ENCODE peak calls at places on chromosomes 2 and 18, in seven cellular contexts. J, F, Q, C, A, M and O are unnamed samples.
A peak's percentile ranks its signal among the peaks of the same experiment; 100 is the strongest.

GRCh38 chr2:39996653-39997080 is 217.6 kb upstream of the THUMPD2 start:
- DNase-seq in J (no peak), F (no peak), Q (no peak), C (no peak), A (peak; percentile 75), M (no peak), O (peak; percentile 60)

GRCh38 chr18:989423-989822 is 84.8 kb downstream of the ADCYAP1 start:
- DNase-seq in J (no peak), F (no peak), Q (no peak), C (no peak), A (no peak), M (no peak), O (no peak)

GRCh38 chr2:156331572-156332451 is 709 bp downstream of the NR4A2 start:
- DNase-seq in J (peak; percentile 25), F (no peak), Q (peak; percentile 49), C (peak; percentile 42), A (peak; percentile 65), M (peak; percentile 70), O (peak; percentile 90)

GRCh38 chr2:68253211-68254068 is 1.1 kb upstream of the PPP3R1 start:
- DNase-seq in J (peak; percentile 34), F (no peak), Q (no peak), C (no peak), A (peak; percentile 28), M (no peak), O (peak; percentile 75)

GRCh38 chr18:69492861-69493260 is 92.2 kb downstream of the DOK6 start:
- DNase-seq in J (no peak), F (no peak), Q (no peak), C (no peak), A (no peak), M (no peak), O (no peak)

GRCh38 chr2:211836409-211836808 is 702.2 kb downstream of the ERBB4 start:
- DNase-seq in J (peak; percentile 61), F (no peak), Q (no peak), C (no peak), A (no peak), M (no peak), O (no peak)

GRCh38 chr2:111897924-111898702 is at the start of gene MERTK:
- DNase-seq in J (peak; percentile 46), F (peak; percentile 36), Q (peak; percentile 86), C (peak; percentile 47), A (peak; percentile 78), M (peak; percentile 95), O (peak; percentile 89)

GRCh38 chr2:230666885-230667712 is 45.5 kb upstream of the CAB39 start:
- DNase-seq in J (no peak), F (no peak), Q (no peak), C (no peak), A (peak; percentile 80), M (no peak), O (peak; percentile 38)

GRCh38 chr18:45250479-45250878 is 364.8 kb upstream of the SLC14A2 start:
- DNase-seq in J (no peak), F (no peak), Q (no peak), C (no peak), A (no peak), M (no peak), O (peak; percentile 88)

GRCh38 chr2:128710242-128710641 is 391.6 kb upstream of the HS6ST1 start:
- DNase-seq in J (no peak), F (no peak), Q (no peak), C (no peak), A (no peak), M (no peak), O (no peak)

GRCh38 chr2:173239644-173240043 is 115.0 kb upstream of the CDCA7 start:
- DNase-seq in J (no peak), F (no peak), Q (no peak), C (no peak), A (no peak), M (no peak), O (no peak)

GRCh38 chr18:389658-390357 is 110.7 kb downstream of the COLEC12 start:
- DNase-seq in J (no peak), F (no peak), Q (no peak), C (no peak), A (no peak), M (peak; percentile 12), O (peak; percentile 53)

GRCh38 chr2:194301946-194302345 is 1355.1 kb upstream of the SLC39A10 start:
- DNase-seq in J (no peak), F (no peak), Q (no peak), C (no peak), A (no peak), M (no peak), O (no peak)

GRCh38 chr2:231604101-231604684 is 11.5 kb downstream of the TEX44 start:
- DNase-seq in J (peak; percentile 15), F (no peak), Q (peak; percentile 53), C (peak; percentile 63), A (no peak), M (no peak), O (no peak)

GRCh38 chr2:203455209-203455608 is 79.9 kb downstream of the RAPH1 start:
- DNase-seq in J (no peak), F (no peak), Q (no peak), C (no peak), A (no peak), M (no peak), O (no peak)

GRCh38 chr2:62415019-62415431 is 91.0 kb downstream of the TMEM17 start:
- DNase-seq in J (no peak), F (no peak), Q (no peak), C (no peak), A (no peak), M (no peak), O (no peak)

GRCh38 chr2:48707466-48707865 is 48.1 kb downstream of the LHCGR start:
- DNase-seq in J (peak; percentile 58), F (no peak), Q (no peak), C (no peak), A (no peak), M (no peak), O (no peak)

GRCh38 chr2:144836635-144837350 is 316.9 kb upstream of the ZEB2 start:
- DNase-seq in J (peak; percentile 10), F (no peak), Q (no peak), C (no peak), A (peak; percentile 7), M (no peak), O (peak; percentile 25)

GRCh38 chr2:176680916-176681315 is 411.7 kb downstream of the MTX2 start:
- DNase-seq in J (no peak), F (no peak), Q (no peak), C (no peak), A (peak; percentile 7), M (no peak), O (no peak)

GRCh38 chr2:64730551-64731305 is 77.0 kb upstream of the SERTAD2 start:
- DNase-seq in J (peak; percentile 90), F (peak; percentile 21), Q (no peak), C (peak; percentile 18), A (peak; percentile 84), M (no peak), O (peak; percentile 91)

GRCh38 chr2:153196378-153197058 is 282.0 kb downstream of the RPRM start:
- DNase-seq in J (no peak), F (no peak), Q (no peak), C (no peak), A (no peak), M (no peak), O (no peak)

GRCh38 chr2:64857581-64858471 is 131.4 kb upstream of the SLC1A4 start:
- DNase-seq in J (peak; percentile 46), F (no peak), Q (no peak), C (no peak), A (no peak), M (no peak), O (peak; percentile 51)

GRCh38 chr2:235521844-235522243 is 28.0 kb downstream of the AGAP1 start:
- DNase-seq in J (no peak), F (no peak), Q (no peak), C (no peak), A (no peak), M (no peak), O (no peak)

GRCh38 chr2:73089270-73090030 is 17.9 kb upstream of the SFXN5 start:
- DNase-seq in J (no peak), F (no peak), Q (peak; percentile 96), C (peak; percentile 97), A (peak; percentile 98), M (no peak), O (peak; percentile 98)

GRCh38 chr2:159201321-159202063 is 85.0 kb downstream of the WDSUB1 start:
- DNase-seq in J (peak; percentile 1), F (peak; percentile 17), Q (no peak), C (no peak), A (peak; percentile 19), M (no peak), O (peak; percentile 90)

GRCh38 chr2:41610501-41611242 is 437.1 kb upstream of the PKDCC start:
- DNase-seq in J (no peak), F (no peak), Q (no peak), C (no peak), A (peak; percentile 0), M (no peak), O (no peak)

GRCh38 chr2:149645391-149645790 is 57.8 kb upstream of the MMADHC start:
- DNase-seq in J (no peak), F (no peak), Q (no peak), C (no peak), A (peak; percentile 68), M (no peak), O (peak; percentile 33)

GRCh38 chr18:48412339-48412929 is 3.3 kb upstream of the ZBTB7C start:
- DNase-seq in J (peak; percentile 25), F (no peak), Q (peak; percentile 27), C (peak; percentile 22), A (peak; percentile 38), M (peak; percentile 44), O (peak; percentile 43)

GRCh38 chr2:23559561-23560239 is 174.7 kb downstream of the KLHL29 start:
- DNase-seq in J (no peak), F (no peak), Q (no peak), C (no peak), A (no peak), M (no peak), O (no peak)

GRCh38 chr2:202950592-202950991 is 38.5 kb downstream of the CARF start:
- DNase-seq in J (no peak), F (no peak), Q (no peak), C (no peak), A (no peak), M (no peak), O (peak; percentile 47)

GRCh38 chr2:1968988-1969700 is 224.8 kb upstream of the PXDN start:
- DNase-seq in J (no peak), F (no peak), Q (no peak), C (no peak), A (no peak), M (no peak), O (no peak)

GRCh38 chr18:60649816-60650215 is 277.2 kb upstream of the MC4R start:
- DNase-seq in J (no peak), F (no peak), Q (no peak), C (no peak), A (no peak), M (no peak), O (no peak)